ENCODE peak calls at places on chromosomes 3 and 15, in four cellular contexts. One of them, this sample, is unnamed.

GRCh38 chr15:59158701-59159034 is 48.0 kb upstream of the LDHAL6B start:
- DNase-seq in GM12878: no peak
- DNase-seq in WTC11: no peak
- DNase-seq in K562: no peak
- DNase-seq in this sample: no peak

GRCh38 chr15:31461911-31462480 is 135.4 kb downstream of the KLF13 start:
- DNase-seq in GM12878: no peak
- DNase-seq in WTC11: no peak
- DNase-seq in K562: no peak
- DNase-seq in this sample: no peak

GRCh38 chr15:29570931-29571727 is 251.1 kb downstream of the TJP1 start:
- DNase-seq in GM12878: no peak
- DNase-seq in WTC11: peak
- DNase-seq in K562: no peak
- DNase-seq in this sample: no peak

GRCh38 chr3:127699946-127700300 is 27.2 kb downstream of the ABTB1 start:
- DNase-seq in GM12878: no peak
- DNase-seq in WTC11: no peak
- DNase-seq in K562: no peak
- DNase-seq in this sample: no peak

GRCh38 chr15:101204744-101205535 is 46.9 kb downstream of the CHSY1 start:
- DNase-seq in GM12878: no peak
- DNase-seq in WTC11: no peak
- DNase-seq in K562: no peak
- DNase-seq in this sample: no peak

GRCh38 chr3:168025076-168025475 is 70.6 kb downstream of the GOLIM4 start:
- DNase-seq in GM12878: no peak
- DNase-seq in WTC11: no peak
- DNase-seq in K562: no peak
- DNase-seq in this sample: no peak

GRCh38 chr3:115552007-115552406 is 71.3 kb upstream of the GAP43 start:
- DNase-seq in GM12878: no peak
- DNase-seq in WTC11: no peak
- DNase-seq in K562: no peak
- DNase-seq in this sample: no peak

GRCh38 chr15:91967935-91968605 is 114.6 kb downstream of the SLCO3A1 start:
- DNase-seq in GM12878: no peak
- DNase-seq in WTC11: no peak
- DNase-seq in K562: no peak
- DNase-seq in this sample: no peak

GRCh38 chr3:38382506-38383080 is 36.0 kb downstream of the XYLB start:
- DNase-seq in GM12878: no peak
- DNase-seq in WTC11: no peak
- DNase-seq in K562: no peak
- DNase-seq in this sample: no peak

GRCh38 chr3:13857702-13858380 is 22.0 kb downstream of the WNT7A start:
- DNase-seq in GM12878: no peak
- DNase-seq in WTC11: no peak
- DNase-seq in K562: no peak
- DNase-seq in this sample: no peak

GRCh38 chr3:184786271-184787010 is 25.5 kb upstream of the VPS8 start:
- DNase-seq in GM12878: no peak
- DNase-seq in WTC11: no peak
- DNase-seq in K562: no peak
- DNase-seq in this sample: no peak

GRCh38 chr3:113745273-113746068 is 578 bp downstream of the NAA50 start:
- DNase-seq in GM12878: peak
- DNase-seq in WTC11: peak
- DNase-seq in K562: peak
- DNase-seq in this sample: peak

GRCh38 chr3:123333401-123333800 is 115.5 kb downstream of the ADCY5 start:
- DNase-seq in GM12878: no peak
- DNase-seq in WTC11: no peak
- DNase-seq in K562: no peak
- DNase-seq in this sample: no peak

GRCh38 chr3:114649331-114649730 is 355.5 kb downstream of the TIGIT start:
- DNase-seq in GM12878: no peak
- DNase-seq in WTC11: no peak
- DNase-seq in K562: no peak
- DNase-seq in this sample: peak

GRCh38 chr15:89575146-89575655 is at the start of gene TICRR:
- DNase-seq in GM12878: peak
- DNase-seq in WTC11: peak
- DNase-seq in K562: peak
- DNase-seq in this sample: peak

GRCh38 chr3:147699175-147699838 is 290.1 kb downstream of the ZIC1 start:
- DNase-seq in GM12878: no peak
- DNase-seq in WTC11: no peak
- DNase-seq in K562: no peak
- DNase-seq in this sample: no peak

GRCh38 chr3:150733373-150733935 is 29.5 kb downstream of the SIAH2 start:
- DNase-seq in GM12878: no peak
- DNase-seq in WTC11: no peak
- DNase-seq in K562: peak
- DNase-seq in this sample: peak

GRCh38 chr3:119891944-119892721 is 110.2 kb downstream of the NR1I2 start:
- DNase-seq in GM12878: peak
- DNase-seq in WTC11: peak
- DNase-seq in K562: peak
- DNase-seq in this sample: peak

GRCh38 chr3:43163895-43164493 is 58.1 kb upstream of the POMGNT2 start:
- DNase-seq in GM12878: no peak
- DNase-seq in WTC11: no peak
- DNase-seq in K562: no peak
- DNase-seq in this sample: no peak

GRCh38 chr3:69690-70089 is 126.9 kb upstream of the CHL1 start:
- DNase-seq in GM12878: no peak
- DNase-seq in WTC11: no peak
- DNase-seq in K562: no peak
- DNase-seq in this sample: no peak

GRCh38 chr3:100159564-100160153 is 45.4 kb upstream of the FILIP1L start:
- DNase-seq in GM12878: no peak
- DNase-seq in WTC11: no peak
- DNase-seq in K562: no peak
- DNase-seq in this sample: no peak

GRCh38 chr3:140292684-140293083 is 357.7 kb downstream of the CLSTN2 start:
- DNase-seq in GM12878: no peak
- DNase-seq in WTC11: no peak
- DNase-seq in K562: no peak
- DNase-seq in this sample: no peak

GRCh38 chr3:27613846-27614500 is 108.2 kb downstream of the EOMES start:
- DNase-seq in GM12878: peak
- DNase-seq in WTC11: no peak
- DNase-seq in K562: no peak
- DNase-seq in this sample: no peak
- TF ChIP-seq NR2C2 in GM12878: no peak
- TF ChIP-seq NR2C2 in WTC11: no peak
- TF ChIP-seq NR2C2 in K562: no peak
- TF ChIP-seq NR2C2 in this sample: no peak

GRCh38 chr3:12143949-12144504 is 14.7 kb downstream of the TIMP4 start:
- DNase-seq in GM12878: no peak
- DNase-seq in WTC11: no peak
- DNase-seq in K562: no peak
- DNase-seq in this sample: no peak
- TF ChIP-seq SP1 in GM12878: no peak
- TF ChIP-seq SP1 in WTC11: no peak
- TF ChIP-seq SP1 in K562: no peak
- TF ChIP-seq SP1 in this sample: no peak

GRCh38 chr15:78355185-78355584 is 15.0 kb downstream of the CRABP1 start:
- DNase-seq in GM12878: no peak
- DNase-seq in WTC11: no peak
- DNase-seq in K562: no peak
- DNase-seq in this sample: no peak

GRCh38 chr15:78351539-78351938 is 11.4 kb downstream of the CRABP1 start:
- DNase-seq in GM12878: no peak
- DNase-seq in WTC11: no peak
- DNase-seq in K562: no peak
- DNase-seq in this sample: no peak

GRCh38 chr15:78358114-78358513 is 18.0 kb downstream of the CRABP1 start:
- DNase-seq in GM12878: no peak
- DNase-seq in WTC11: peak
- DNase-seq in K562: no peak
- DNase-seq in this sample: peak

GRCh38 chr15:78350058-78350457 is 9.9 kb downstream of the CRABP1 start:
- DNase-seq in GM12878: no peak
- DNase-seq in WTC11: no peak
- DNase-seq in K562: no peak
- DNase-seq in this sample: no peak

DNA sequence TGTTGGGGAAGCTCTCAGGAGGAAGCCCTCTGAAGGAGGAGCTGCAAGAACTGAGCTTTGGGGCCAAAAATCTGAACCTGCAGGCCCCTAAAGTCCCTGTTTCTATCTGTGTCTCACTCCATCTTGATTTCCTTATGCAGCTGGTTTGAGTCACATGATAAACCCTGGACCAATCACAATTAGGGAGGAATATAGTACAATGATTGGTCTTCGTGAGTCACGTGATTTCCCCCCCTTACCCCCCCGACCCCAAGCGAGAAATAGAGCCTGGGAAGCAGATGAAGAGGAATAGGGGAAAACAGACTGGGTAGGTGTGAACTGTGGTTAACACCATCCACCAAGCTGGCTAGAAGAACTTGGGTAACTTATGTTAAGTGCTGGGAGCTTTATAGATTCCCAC is 12.9 kb downstream of the CRABP1 start:
- DNase-seq in GM12878: peak
- DNase-seq in WTC11: no peak
- DNase-seq in K562: peak
- DNase-seq in this sample: peak
- TF ChIP-seq NR2C2 in GM12878: no peak
- TF ChIP-seq NR2C2 in WTC11: no peak
- TF ChIP-seq NR2C2 in K562: no peak
- TF ChIP-seq NR2C2 in this sample: no peak

GRCh38 chr15:100109486-100110035 is 232.2 kb downstream of the ADAMTS17 start:
- DNase-seq in GM12878: no peak
- DNase-seq in WTC11: no peak
- DNase-seq in K562: no peak
- DNase-seq in this sample: no peak

GRCh38 chr15:100112061-100112420 is 229.7 kb downstream of the ADAMTS17 start:
- DNase-seq in GM12878: no peak
- DNase-seq in WTC11: no peak
- DNase-seq in K562: no peak
- DNase-seq in this sample: no peak

GRCh38 chr15:100112636-100113305 is 229.0 kb downstream of the ADAMTS17 start:
- DNase-seq in GM12878: no peak
- DNase-seq in WTC11: no peak
- DNase-seq in K562: no peak
- DNase-seq in this sample: no peak

GRCh38 chr15:100113351-100114075 is 228.3 kb downstream of the ADAMTS17 start:
- DNase-seq in GM12878: no peak
- DNase-seq in WTC11: no peak
- DNase-seq in K562: no peak
- DNase-seq in this sample: no peak

GRCh38 chr15:100111103-100112060 is 230.4 kb downstream of the ADAMTS17 start:
- DNase-seq in GM12878: no peak
- DNase-seq in WTC11: no peak
- DNase-seq in K562: no peak
- DNase-seq in this sample: peak
- TF ChIP-seq SP1 in GM12878: no peak
- TF ChIP-seq SP1 in WTC11: no peak
- TF ChIP-seq SP1 in K562: no peak
- TF ChIP-seq SP1 in this sample: no peak

GRCh38 chr3:33525232-33525631 is 85.0 kb upstream of the UBP1 start:
- DNase-seq in GM12878: no peak
- DNase-seq in WTC11: no peak
- DNase-seq in K562: no peak
- DNase-seq in this sample: no peak
- TF ChIP-seq NR2C2 in GM12878: no peak
- TF ChIP-seq NR2C2 in WTC11: no peak
- TF ChIP-seq NR2C2 in K562: no peak
- TF ChIP-seq NR2C2 in this sample: no peak

GRCh38 chr3:70064194-70064787 is 64.8 kb downstream of the SAMMSON start:
- DNase-seq in GM12878: peak
- DNase-seq in WTC11: no peak
- DNase-seq in K562: peak
- DNase-seq in this sample: peak
- TF ChIP-seq SP1 in GM12878: no peak
- TF ChIP-seq SP1 in WTC11: no peak
- TF ChIP-seq SP1 in K562: no peak
- TF ChIP-seq SP1 in this sample: no peak

GRCh38 chr3:63685340-63685739 is 32.9 kb downstream of the SNTN start:
- DNase-seq in GM12878: no peak
- DNase-seq in WTC11: no peak
- DNase-seq in K562: no peak
- DNase-seq in this sample: no peak

GRCh38 chr3:63693351-63693750 is 40.9 kb downstream of the SNTN start:
- DNase-seq in GM12878: no peak
- DNase-seq in WTC11: no peak
- DNase-seq in K562: no peak
- DNase-seq in this sample: no peak

GRCh38 chr3:63684081-63684480 is 31.6 kb downstream of the SNTN start:
- DNase-seq in GM12878: no peak
- DNase-seq in WTC11: no peak
- DNase-seq in K562: no peak
- DNase-seq in this sample: no peak

GRCh38 chr3:63689285-63689684 is 36.8 kb downstream of the SNTN start:
- DNase-seq in GM12878: no peak
- DNase-seq in WTC11: no peak
- DNase-seq in K562: no peak
- DNase-seq in this sample: no peak

GRCh38 chr3:63687569-63688233 is 35.2 kb downstream of the SNTN start:
- DNase-seq in GM12878: no peak
- DNase-seq in WTC11: no peak
- DNase-seq in K562: no peak
- DNase-seq in this sample: no peak
- TF ChIP-seq NR2C2 in GM12878: no peak
- TF ChIP-seq NR2C2 in WTC11: no peak
- TF ChIP-seq NR2C2 in K562: no peak
- TF ChIP-seq NR2C2 in this sample: no peak

DNA sequence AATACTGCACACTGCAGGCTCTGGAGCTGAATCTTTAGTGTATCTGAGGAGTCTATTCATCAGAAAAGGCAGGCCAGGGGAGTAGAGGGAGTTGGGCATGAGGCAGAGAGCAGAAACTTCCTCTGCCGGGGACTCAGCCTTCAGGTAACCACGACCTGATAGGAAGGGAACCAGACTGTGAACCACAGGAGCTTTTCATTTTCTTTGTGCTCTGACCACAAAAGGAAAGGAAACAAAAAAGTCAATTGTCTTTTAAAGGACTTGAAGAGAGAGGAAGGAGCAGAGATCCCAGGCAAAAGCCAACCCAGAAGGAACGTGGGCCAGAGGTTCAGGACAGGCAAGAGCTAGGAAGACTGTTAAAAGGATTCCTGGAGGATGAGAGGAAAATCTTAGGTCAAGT is 573.3 kb downstream of the EPHB1 start:
- DNase-seq in GM12878: no peak
- DNase-seq in WTC11: no peak
- DNase-seq in K562: no peak
- DNase-seq in this sample: no peak
- TF ChIP-seq SP1 in GM12878: no peak
- TF ChIP-seq SP1 in WTC11: no peak
- TF ChIP-seq SP1 in K562: no peak
- TF ChIP-seq SP1 in this sample: no peak

This sample was measured in HepG2.